ENCODE peak calls at places on chromosomes 11 and 22, in seven cellular contexts. O is pancreas, C is tibial nerve, K is endothelial cell of umbilical vein, W is H9, J is colonic mucosa, U is heart left ventricle. H is an unnamed sample. For H3K4me1, the result is how much of the 10 kb centered on the place peaks cover.

GRCh38 chr11:126407101-126407521 is 51.6 kb downstream of the ST3GAL4 start:
- DNase-seq in O (no peak), J (no peak), W (no peak), C (no peak), K (no peak), U (no peak), H (no peak)

GRCh38 chr11:75966546-75967287 is 151.7 kb downstream of the UVRAG start:
- DNase-seq in O (no peak), J (no peak), W (no peak), K (peak), U (no peak), C (no peak), H (no peak)

GRCh38 chr11:104999716-105000115 is 23.3 kb downstream of the CASP5 start:
- DNase-seq in U (no peak), O (no peak), K (no peak), C (no peak), W (no peak), J (no peak), H (no peak)

GRCh38 chr11:83097671-83098070 is 26.0 kb upstream of the RAB30 start:
- DNase-seq in W (no peak), K (no peak), J (no peak), U (no peak), C (no peak), O (no peak), H (no peak)

GRCh38 chr11:115764172-115764571 is 260.0 kb upstream of the CADM1 start:
- DNase-seq in K (no peak), J (no peak), O (no peak), C (no peak), U (no peak), W (no peak), H (no peak)

GRCh38 chr11:106208795-106209194 is 131.3 kb downstream of the AASDHPPT start:
- DNase-seq in O (peak), J (no peak), C (no peak), U (no peak), K (no peak), W (no peak), H (no peak)

GRCh38 chr11:19832166-19832750 is 119.6 kb downstream of the NAV2 start:
- DNase-seq in K (no peak), W (no peak), U (no peak), C (no peak), J (no peak), O (no peak), H (no peak)

GRCh38 chr11:13065200-13065787 is 56.2 kb downstream of the RASSF10 start:
- DNase-seq in C (no peak), O (no peak), W (no peak), J (no peak), K (no peak), U (no peak), H (no peak)

GRCh38 chr11:25793637-25794036 is 538.3 kb upstream of the ANO3 start:
- DNase-seq in C (no peak), U (no peak), W (no peak), O (no peak), K (no peak), J (no peak), H (no peak)

GRCh38 chr11:92443109-92443508 is 218.5 kb downstream of the FAT3 start:
- DNase-seq in C (no peak), O (no peak), W (no peak), J (no peak), K (no peak), U (no peak), H (no peak)

GRCh38 chr11:62452261-62452660 is 33.4 kb downstream of the SCGB1A1 start:
- DNase-seq in J (no peak), O (no peak), W (no peak), C (no peak), U (no peak), K (no peak), H (no peak)

GRCh38 chr11:118524757-118525465 is 2.4 kb upstream of the TTC36 start:
- DNase-seq in U (no peak), W (no peak), J (no peak), O (no peak), C (no peak), K (no peak), H (no peak)

GRCh38 chr11:59923813-59924212 is 14.4 kb upstream of the OOSP1 start:
- DNase-seq in U (no peak), K (no peak), W (no peak), C (no peak), O (no peak), J (no peak), H (no peak)

GRCh38 chr22:37018086-37018814 is 997 bp downstream of the TST start:
- DNase-seq in K (no peak), U (no peak), O (peak), C (no peak), W (no peak), J (no peak), H (no peak)

GRCh38 chr11:73176892-73177155 is 34.7 kb upstream of the FCHSD2 start:
- DNase-seq in K (no peak), U (no peak), C (no peak), W (no peak), O (no peak), J (no peak), H (no peak)

GRCh38 chr22:34800265-34800664 is 265.7 kb upstream of the ISX start:
- DNase-seq in O (peak), C (peak), W (no peak), U (no peak), J (no peak), K (no peak), H (no peak)

GRCh38 chr11:123628936-123629683 is 25.3 kb downstream of the SCN3B start:
- DNase-seq in C (no peak), K (peak), W (no peak), U (peak), O (no peak), J (no peak), H (peak)

GRCh38 chr11:40037005-40037404 is 1422.4 kb downstream of the LRRC4C start:
- DNase-seq in W (peak), O (no peak), C (no peak), J (no peak), K (no peak), U (no peak), H (no peak)

GRCh38 chr22:46090051-46090591 is 60.2 kb upstream of the PPARA start:
- DNase-seq in J (no peak), K (no peak), C (no peak), W (no peak), O (peak), U (peak), H (peak)

GRCh38 chr11:88414981-88415391 is 77.5 kb upstream of the CTSC start:
- DNase-seq in U (no peak), O (no peak), C (no peak), W (no peak), K (peak), J (no peak), H (no peak)

GRCh38 chr11:3041699-3042098 is 15.5 kb downstream of the CARS1 start:
- DNase-seq in J (no peak), O (no peak), W (no peak), C (no peak), K (no peak), U (peak), H (no peak)

GRCh38 chr11:73203322-73203721 is 14.8 kb upstream of the P2RY2 start:
- DNase-seq in O (no peak), U (no peak), J (no peak), K (no peak), W (no peak), C (no peak), H (no peak)

GRCh38 chr22:31897842-31898241 is 46.5 kb upstream of the YWHAH start:
- DNase-seq in W (no peak), K (peak), U (no peak), C (no peak), O (no peak), J (no peak), H (no peak)

GRCh38 chr11:13333456-13333957 is 55.9 kb downstream of the BMAL1 start:
- DNase-seq in J (peak), K (no peak), O (no peak), W (no peak), C (no peak), U (no peak), H (no peak)

GRCh38 chr11:27209562-27210005 is 153.4 kb downstream of the CCDC34 start:
- DNase-seq in C (no peak), U (peak), J (peak), K (peak), W (no peak), O (peak), H (no peak)

GRCh38 chr11:47375546-47376085 is 2.7 kb downstream of the SPI1 start:
- DNase-seq in C (no peak), O (no peak), J (no peak), W (no peak), K (no peak), U (no peak), H (no peak)

GRCh38 chr22:42072606-42073330 is 1.3 kb upstream of the PHETA2 start:
- DNase-seq in J (no peak), U (peak), O (peak), C (no peak), K (no peak), W (no peak), H (no peak)

GRCh38 chr22:46367707-46368191 is 32.2 kb downstream of the TRMU start:
- DNase-seq in U (peak), J (peak), C (peak), W (peak), K (peak), O (peak), H (no peak)

GRCh38 chr22:23522642-23523251 is 57.3 kb downstream of the IGLL1 start:
- DNase-seq in W (no peak), O (no peak), C (peak), U (peak), K (peak), J (no peak), H (peak)

GRCh38 chr22:32880906-32881596 is 79.5 kb downstream of the TIMP3 start:
- DNase-seq in J (peak), K (peak), C (no peak), W (no peak), U (peak), O (peak), H (peak)

GRCh38 chr22:47604563-47604962 is 842.1 kb downstream of the TBC1D22A start:
- DNase-seq in K (no peak), W (no peak), J (no peak), C (no peak), U (no peak), O (no peak), H (no peak)

GRCh38 chr11:134537941-134538340 is 125.9 kb upstream of the B3GAT1 start:
- DNase-seq in U (no peak), W (peak), C (no peak), K (no peak), J (no peak), O (no peak), H (no peak)

GRCh38 chr11:72625746-72626636 is 48.2 kb downstream of the PDE2A start:
- DNase-seq in O (peak), W (no peak), C (peak), U (peak), K (peak), J (peak), H (peak)

GRCh38 chr22:21626073-21626734 is 3.6 kb downstream of the YDJC start:
- DNase-seq in U (no peak), O (no peak), K (no peak), C (no peak), J (no peak), W (no peak), H (no peak)

GRCh38 chr22:21622624-21623401 is 7.0 kb downstream of the YDJC start:
- DNase-seq in O (no peak), K (no peak), C (no peak), U (no peak), J (no peak), W (no peak), H (no peak)

GRCh38 chr22:21623402-21623970 is 6.3 kb downstream of the YDJC start:
- DNase-seq in W (no peak), J (no peak), O (no peak), U (no peak), K (no peak), C (no peak), H (no peak)

GRCh38 chr22:21624880-21625791 is 4.7 kb downstream of the YDJC start:
- DNase-seq in W (no peak), U (no peak), K (no peak), J (no peak), C (no peak), O (no peak), H (no peak)

DNA sequence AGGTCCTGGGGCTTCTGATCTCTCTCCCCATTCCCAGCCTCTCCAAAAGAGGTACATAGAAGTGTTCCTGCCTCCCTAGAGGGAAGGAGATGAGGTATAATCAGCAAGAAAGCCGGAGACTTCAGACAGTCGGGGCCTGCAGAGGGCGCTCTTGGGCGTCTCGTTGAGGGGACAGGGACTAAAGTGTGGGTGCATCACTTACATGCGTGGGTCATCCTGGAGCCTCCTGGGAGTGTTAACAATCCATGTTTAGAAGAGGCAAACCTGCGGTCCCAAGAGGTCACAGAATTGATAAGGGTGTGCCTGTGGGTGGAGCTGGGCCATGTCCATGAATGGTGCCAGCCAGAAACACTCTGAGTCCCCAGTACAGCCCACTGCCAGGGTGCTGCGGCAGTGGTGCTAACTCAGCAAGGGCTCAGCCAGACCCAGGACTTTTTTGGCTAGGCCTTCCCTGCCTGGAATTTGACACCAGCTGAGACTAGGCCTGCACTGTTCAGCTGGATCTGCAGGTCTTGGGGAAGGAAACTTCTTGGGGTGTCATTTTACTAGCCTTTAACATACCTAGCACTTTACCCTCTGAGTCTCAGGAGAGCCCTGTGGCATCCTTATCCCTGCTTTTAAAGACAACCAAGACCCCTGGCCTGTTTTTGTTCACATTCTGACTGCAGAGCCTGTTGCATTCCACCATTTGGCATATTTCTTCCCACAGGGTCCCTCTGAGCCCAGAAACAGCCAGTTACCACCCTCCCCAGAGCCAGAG is 5.5 kb downstream of the YDJC start:
- DNase-seq in C (no peak), O (peak), U (peak), W (peak), J (peak), K (no peak), H (no peak)
- H3K4me1 ChIP-seq in C (under half), O (under half), U (half or more), W (under half), J (under half), K (under half), H (under half)

GRCh38 chr11:11148598-11148997 is 204.5 kb downstream of the CSNK2A3 start:
- DNase-seq in U (no peak), O (no peak), C (no peak), K (no peak), J (no peak), W (no peak), H (no peak)

GRCh38 chr11:11143849-11144248 is 209.2 kb downstream of the CSNK2A3 start:
- DNase-seq in C (no peak), J (no peak), O (no peak), U (no peak), W (no peak), K (no peak), H (no peak)

GRCh38 chr11:11146830-11147229 is 206.2 kb downstream of the CSNK2A3 start:
- DNase-seq in W (no peak), U (no peak), C (no peak), O (no peak), K (no peak), J (no peak), H (no peak)

GRCh38 chr11:11149671-11150459 is 203.2 kb downstream of the CSNK2A3 start:
- DNase-seq in W (no peak), U (no peak), K (no peak), J (no peak), C (no peak), O (no peak), H (no peak)

DNA sequence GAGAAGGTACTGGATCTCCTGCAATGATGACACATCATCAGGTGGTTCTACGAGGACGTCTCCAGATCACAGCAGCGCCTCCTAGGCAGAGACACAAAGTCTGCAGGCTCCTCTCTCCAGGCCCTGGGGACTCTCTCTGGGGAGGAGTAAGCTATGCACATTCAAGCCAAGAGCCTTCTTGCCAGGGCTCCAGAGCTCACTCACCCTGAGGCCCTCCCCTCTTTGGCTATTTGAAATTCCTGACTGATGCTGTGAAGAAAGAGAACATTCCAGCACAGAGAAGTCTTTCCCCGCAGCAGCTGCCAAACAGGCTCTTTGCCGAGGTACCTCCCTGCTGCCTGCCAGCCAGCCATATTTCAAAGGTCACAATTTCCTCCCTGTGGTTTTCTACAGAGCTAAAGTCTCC is 204.9 kb downstream of the CSNK2A3 start:
- DNase-seq in U (peak), W (peak), C (peak), O (peak), K (no peak), J (no peak), H (peak)
- TF ChIP-seq CTCF in U (peak), W (peak), C (no peak), O (no peak), K (no peak), J (no peak), H (no peak)

GRCh38 chr22:20425821-20426615 is 11.6 kb downstream of the SCARF2 start:
- DNase-seq in W (peak), J (no peak), O (no peak), C (no peak), U (no peak), K (no peak), H (no peak)
- H3K4me1 ChIP-seq in W (under half), J (under half), O (under half), C (under half), U (under half), K (under half), H (under half)

GRCh38 chr11:8328848-8329330 is 65.2 kb upstream of the LMO1 start:
- DNase-seq in K (peak), U (peak), C (peak), W (peak), O (peak), J (peak), H (peak)
- TF ChIP-seq CTCF in K (peak), U (peak), C (peak), W (peak), O (peak), J (peak), H (peak)

GRCh38 chr11:45934580-45935318 is 12.3 kb downstream of the LARGE2 start:
- DNase-seq in K (no peak), J (no peak), O (peak), W (no peak), C (no peak), U (no peak), H (no peak)
- H3K4me1 ChIP-seq in K (under half), J (under half), O (under half), W (under half), C (under half), U (under half), H (under half)

GRCh38 chr11:120324932-120325810 is at the start of gene TLCD5:
- DNase-seq in O (peak), W (peak), C (peak), J (no peak), K (peak), U (peak), H (peak)
- TF ChIP-seq CTCF in O (no peak), W (peak), C (no peak), J (no peak), K (peak), U (peak), H (no peak)

DNA sequence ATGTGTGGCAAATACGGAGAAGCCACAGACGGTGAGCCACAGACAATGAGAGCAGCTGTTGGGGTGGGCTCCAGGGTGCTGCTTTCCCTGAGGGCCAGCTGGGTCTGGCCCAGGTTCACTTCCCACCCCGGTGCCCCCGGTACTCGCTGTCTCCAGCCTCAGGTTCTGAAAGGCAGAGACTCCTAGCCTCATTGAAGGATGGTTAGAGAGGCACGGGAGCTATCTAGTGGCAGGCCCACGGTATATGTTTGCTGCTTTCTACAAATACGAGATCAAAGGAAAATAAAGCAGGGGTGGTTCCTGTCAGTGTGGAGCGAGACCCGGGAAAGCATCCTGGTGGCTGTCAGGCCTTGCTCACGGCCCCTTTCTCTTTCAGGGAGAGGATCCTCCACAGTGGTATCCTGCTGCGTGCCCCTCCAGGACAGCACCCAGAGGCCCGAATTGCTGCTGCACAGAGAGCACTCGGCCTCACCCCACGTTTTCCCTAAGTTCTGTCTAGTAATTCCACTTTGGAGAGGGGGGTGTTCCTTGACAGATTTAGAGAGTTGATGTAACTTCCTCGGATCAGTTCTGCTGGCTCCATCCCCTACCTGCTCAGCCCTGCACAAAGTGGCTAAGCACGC is 3.0 kb downstream of the TMEM80 start:
- DNase-seq in O (no peak), K (no peak), W (no peak), J (no peak), U (no peak), C (no peak), H (no peak)
- H3K4me1 ChIP-seq in O (under half), K (under half), W (under half), J (under half), U (under half), C (under half), H (under half)

H was measured in ovary.